ENCODE peak calls at places on chromosomes 4 and X, in seven cellular contexts. B is stomach, U is hypothalamus, T is epithelial cell of esophagus, K is SK-MEL-5, O is GM20000, E is left kidney. A is an unnamed sample.

GRCh38 chrX:130984782-130985181 is 73.4 kb upstream of the ARHGAP36 start:
- DNase-seq in B (no peak), U (no peak), T (no peak), K (no peak), O (no peak), E (peak; percentile 63), A (no peak)

GRCh38 chr4:144799486-144799885 is 153.5 kb downstream of the HHIP start:
- DNase-seq in B (no peak), U (no peak), T (no peak), K (no peak), O (no peak), E (no peak), A (no peak)

GRCh38 chr4:48591372-48591771 is 101.3 kb downstream of the ZAR1 start:
- DNase-seq in B (no peak), U (no peak), T (no peak), K (no peak), O (no peak), E (no peak), A (no peak)

GRCh38 chr4:59727745-59728144 is 1472.4 kb upstream of the ADGRL3 start:
- DNase-seq in B (no peak), U (no peak), T (no peak), K (no peak), O (no peak), E (no peak), A (no peak)

GRCh38 chr4:140100771-140101170 is 53.2 kb downstream of the MAML3 start:
- DNase-seq in B (no peak), U (no peak), T (no peak), K (no peak), O (no peak), E (no peak), A (no peak)

GRCh38 chr4:54937501-54937900 is 187.9 kb downstream of the KDR start:
- DNase-seq in B (no peak), U (no peak), T (peak; percentile 35), K (no peak), O (no peak), E (no peak), A (no peak)

GRCh38 chr4:85741921-85742591 is 267.1 kb downstream of the ARHGAP24 start:
- DNase-seq in B (no peak), U (no peak), T (no peak), K (peak; percentile 71), O (no peak), E (no peak), A (no peak)

GRCh38 chr4:13445841-13446790 is 38.0 kb downstream of the RAB28 start:
- DNase-seq in B (no peak), U (no peak), T (no peak), K (no peak), O (no peak), E (peak; percentile 7), A (no peak)

GRCh38 chr4:54233128-54233696 is 4.1 kb downstream of the PDGFRA start:
- DNase-seq in B (peak; percentile 86), U (peak; percentile 54), T (peak; percentile 88), K (peak; percentile 79), O (peak; percentile 92), E (peak; percentile 94), A (peak; percentile 91)

GRCh38 chr4:108051343-108051742 is 61.7 kb downstream of the HADH start:
- DNase-seq in B (no peak), U (no peak), T (no peak), K (no peak), O (no peak), E (no peak), A (no peak)

GRCh38 chr4:162494935-162495334 is 331.1 kb upstream of the FSTL5 start:
- DNase-seq in B (no peak), U (no peak), T (no peak), K (no peak), O (no peak), E (no peak), A (no peak)

GRCh38 chr4:88341227-88342192 is 37.1 kb upstream of the HERC6 start:
- DNase-seq in B (no peak), U (no peak), T (peak; percentile 83), K (peak; percentile 16), O (no peak), E (peak; percentile 63), A (peak; percentile 97)

GRCh38 chr4:182695842-182696241 is 221.3 kb downstream of the DCTD start:
- DNase-seq in B (no peak), U (no peak), T (peak; percentile 13), K (no peak), O (no peak), E (no peak), A (peak; percentile 56)

GRCh38 chrX:124127496-124127895 is 166.0 kb downstream of the STAG2 start:
- DNase-seq in B (no peak), U (no peak), T (no peak), K (no peak), O (no peak), E (no peak), A (no peak)

GRCh38 chrX:2710041-2710471 is 19.0 kb downstream of the CD99 start:
- DNase-seq in B (no peak), U (no peak), T (peak; percentile 90), K (peak; percentile 34), O (no peak), E (peak; percentile 28), A (peak; percentile 89)

GRCh38 chr4:175810360-175810759 is 1.7 kb downstream of the GPM6A start:
- DNase-seq in B (no peak), U (no peak), T (no peak), K (no peak), O (no peak), E (no peak), A (no peak)

GRCh38 chr4:76624271-76624681 is 189.2 kb downstream of the SHROOM3 start:
- DNase-seq in B (no peak), U (no peak), T (peak; percentile 75), K (no peak), O (no peak), E (peak; percentile 90), A (peak; percentile 87)

GRCh38 chr4:26613735-26614134 is 29.9 kb downstream of the TBC1D19 start:
- DNase-seq in B (no peak), U (no peak), T (no peak), K (no peak), O (no peak), E (no peak), A (no peak)

GRCh38 chrX:40267334-40268118 is 169.8 kb upstream of the BCOR start:
- DNase-seq in B (no peak), U (no peak), T (no peak), K (no peak), O (peak; percentile 29), E (peak; percentile 19), A (no peak)